ENCODE peak calls at places on chromosomes 4 and X, in seven cellular contexts. J, G, R, A, F, E and I are unnamed samples.

GRCh38 chrX:66018585-66019309 is 21.1 kb downstream of the VSIG4 start:
- DNase-seq in R (no peak), F (no peak), A (no peak), J (no peak), G (no peak), E (no peak), I (no peak)

GRCh38 chr4:1246901-1247810 is 1.8 kb downstream of the CTBP1 start:
- DNase-seq in E (no peak), J (no peak), F (peak), G (peak), A (no peak), R (peak), I (no peak)

GRCh38 chrX:40966204-40966820 is 118.9 kb upstream of the USP9X start:
- DNase-seq in F (no peak), G (no peak), E (no peak), J (no peak), A (no peak), R (no peak), I (no peak)

GRCh38 chr4:186669735-186670134 is 53.9 kb downstream of the FAT1 start:
- DNase-seq in R (no peak), J (no peak), F (no peak), E (peak), A (no peak), G (no peak), I (no peak)

GRCh38 chr4:2071912-2072867 is 13.1 kb downstream of the NAT8L start:
- DNase-seq in F (peak), G (no peak), J (no peak), R (peak), E (no peak), A (no peak), I (no peak)

GRCh38 chr4:75718529-75718928 is 5.8 kb upstream of the USO1 start:
- DNase-seq in A (no peak), R (peak), G (no peak), E (peak), J (peak), F (no peak), I (no peak)

GRCh38 chr4:8385106-8385505 is 55.4 kb downstream of the ACOX3 start:
- DNase-seq in R (no peak), A (no peak), E (no peak), J (no peak), G (no peak), F (no peak), I (no peak)

GRCh38 chr4:45131020-45131419 is 404.7 kb upstream of the GNPDA2 start:
- DNase-seq in F (no peak), J (no peak), E (no peak), A (no peak), R (no peak), G (no peak), I (no peak)

GRCh38 chr4:122246551-122246950 is 94.4 kb downstream of the BLTP1 start:
- DNase-seq in J (peak), A (no peak), G (no peak), E (no peak), F (no peak), R (no peak), I (no peak)

GRCh38 chrX:121308276-121308805 is 260.9 kb downstream of the GLUD2 start:
- DNase-seq in R (peak), E (no peak), J (no peak), F (no peak), A (no peak), G (peak), I (no peak)

GRCh38 chr4:151169900-151170299 is 70.5 kb downstream of the RPS3A start:
- DNase-seq in G (no peak), F (no peak), A (peak), J (peak), R (no peak), E (no peak), I (no peak)

GRCh38 chrX:110402091-110402854 is 43.6 kb downstream of the RTL9 start:
- DNase-seq in E (peak), G (peak), R (peak), A (peak), F (no peak), J (peak), I (no peak)

GRCh38 chrX:37383313-37383712 is 34.1 kb downstream of the PRRG1 start:
- DNase-seq in R (no peak), A (peak), E (no peak), F (no peak), G (no peak), J (peak), I (no peak)

GRCh38 chrX:50818986-50819385 is 5.0 kb upstream of the SHROOM4 start:
- DNase-seq in A (no peak), J (peak), E (no peak), F (no peak), R (no peak), G (no peak), I (no peak)

GRCh38 chrX:107978707-107979307 is 3.4 kb downstream of the TEX13B start:
- DNase-seq in F (no peak), G (peak), E (no peak), R (peak), J (peak), A (peak), I (peak)

GRCh38 chr4:184815046-184815877 is 10.5 kb downstream of the ACSL1 start:
- DNase-seq in G (peak), J (peak), F (no peak), A (peak), E (peak), R (peak), I (no peak)

GRCh38 chr4:95362906-95363578 is 185.7 kb downstream of the UNC5C start:
- DNase-seq in A (peak), F (peak), J (peak), E (no peak), R (peak), G (peak), I (no peak)

GRCh38 chr4:4847011-4847410 is 12.5 kb upstream of the MSX1 start:
- DNase-seq in E (no peak), R (no peak), G (no peak), A (no peak), F (no peak), J (no peak), I (no peak)

GRCh38 chrX:153878969-153879653 is 6.9 kb downstream of the L1CAM start:
- DNase-seq in G (peak), A (no peak), J (no peak), E (no peak), F (no peak), R (peak), I (no peak)

DNA sequence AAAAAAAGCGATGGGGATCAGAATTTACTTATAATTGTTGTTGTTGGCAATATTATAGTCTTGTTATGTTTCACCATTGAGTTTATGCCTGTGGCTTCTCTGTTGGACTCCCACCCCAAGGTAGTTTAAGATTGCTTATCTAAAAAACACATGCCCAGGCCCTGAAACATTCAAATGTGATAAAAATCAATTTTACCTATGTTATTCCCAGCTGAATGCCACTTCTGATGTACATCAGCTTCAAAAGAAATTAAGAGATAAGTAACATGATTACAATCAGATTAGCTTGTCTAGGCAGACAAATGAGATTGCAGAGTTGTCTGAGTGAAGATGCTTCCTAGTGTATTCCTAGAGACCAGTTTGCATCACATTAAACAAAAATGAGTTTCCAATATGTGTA is 484.7 kb downstream of the PCDH7 start:
- DNase-seq in A (no peak), J (no peak), G (no peak), E (no peak), F (no peak), R (peak), I (no peak)
- H4K8ac ChIP-seq in A (no peak), J (no peak), G (no peak), E (no peak), F (no peak), R (no peak), I (no peak)

GRCh38 chr4:13994016-13994415 is 366.5 kb upstream of the BOD1L1 start:
- DNase-seq in J (no peak), G (no peak), R (no peak), E (no peak), F (no peak), A (no peak), I (no peak)
- H2BK120ac ChIP-seq in J (no peak), G (no peak), R (no peak), E (no peak), F (no peak), A (no peak), I (no peak)

GRCh38 chr4:123298798-123299197 is 97.8 kb upstream of the SPRY1 start:
- DNase-seq in F (no peak), A (no peak), E (no peak), G (no peak), R (no peak), J (no peak), I (no peak)
- H3K27ac ChIP-seq in F (no peak), A (no peak), E (no peak), G (no peak), R (no peak), J (peak), I (no peak)

DNA sequence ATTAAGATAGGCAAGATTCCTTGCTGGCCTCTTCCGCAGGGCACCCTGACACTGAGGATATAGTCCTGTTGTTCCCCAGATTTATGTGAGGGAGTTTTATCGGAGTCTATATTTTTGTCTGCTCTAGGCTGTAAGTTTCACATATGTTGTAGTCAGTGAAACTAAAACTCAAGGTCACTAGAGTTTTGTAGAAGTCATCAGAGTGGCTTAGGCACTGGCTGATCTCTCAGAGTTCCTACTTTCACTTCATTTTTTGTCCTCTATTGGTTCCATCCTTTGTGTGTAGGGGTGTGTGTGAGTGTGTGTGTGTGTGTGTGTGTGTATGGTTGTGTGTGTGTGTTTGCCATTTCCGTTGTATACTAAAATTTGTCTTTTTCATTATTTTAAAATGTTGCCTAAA is 577.5 kb downstream of the IQCM start:
- DNase-seq in J (no peak), E (no peak), R (no peak), G (no peak), F (no peak), A (no peak), I (no peak)
- H4K8ac ChIP-seq in J (no peak), E (no peak), R (no peak), G (no peak), F (no peak), A (no peak), I (no peak)

GRCh38 chr4:78876568-78877320 is 62.5 kb downstream of the PAQR3 start:
- DNase-seq in G (no peak), F (no peak), J (peak), R (no peak), E (no peak), A (no peak), I (no peak)

GRCh38 chr4:78880874-78881492 is 58.3 kb downstream of the PAQR3 start:
- DNase-seq in G (no peak), E (no peak), A (no peak), R (no peak), J (no peak), F (no peak), I (no peak)

GRCh38 chr4:78878031-78878430 is 61.2 kb downstream of the PAQR3 start:
- DNase-seq in J (no peak), E (no peak), G (no peak), F (no peak), R (no peak), A (no peak), I (no peak)
- H2BK120ac ChIP-seq in J (no peak), E (no peak), G (no peak), F (no peak), R (no peak), A (no peak), I (no peak)

GRCh38 chr4:99201687-99202086 is 17.4 kb downstream of the ADH6 start:
- DNase-seq in E (no peak), R (no peak), A (no peak), J (peak), G (no peak), F (no peak), I (no peak)
- H3K27ac ChIP-seq in E (no peak), R (no peak), A (no peak), J (peak), G (no peak), F (no peak), I (no peak)

GRCh38 chr4:91596683-91597082 is 707.1 kb upstream of the GRID2 start:
- DNase-seq in F (no peak), G (no peak), E (no peak), A (no peak), R (no peak), J (no peak), I (no peak)

GRCh38 chr4:91600301-91600700 is 703.5 kb upstream of the GRID2 start:
- DNase-seq in A (no peak), R (no peak), F (no peak), J (no peak), E (no peak), G (no peak), I (no peak)

DNA sequence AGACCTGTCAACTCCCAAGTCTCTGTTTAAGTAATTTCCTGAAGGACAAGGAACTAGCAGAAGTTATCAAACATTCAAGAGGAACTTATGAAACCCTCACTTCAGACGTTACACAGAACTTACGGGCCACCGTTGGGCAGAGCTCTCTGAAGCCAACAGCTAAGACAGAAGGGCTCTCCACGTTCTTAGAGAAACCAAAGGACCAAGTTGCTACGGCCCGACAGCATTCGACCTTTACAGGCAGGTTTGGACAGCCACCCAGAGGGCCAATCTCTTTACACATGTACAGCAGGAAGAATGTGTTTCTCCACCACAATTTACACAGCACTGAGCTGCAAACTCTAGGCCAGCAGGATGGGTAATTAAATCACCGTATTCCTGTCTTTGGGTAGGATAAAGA is 705.1 kb upstream of the GRID2 start:
- DNase-seq in R (no peak), J (no peak), G (no peak), F (no peak), E (no peak), A (no peak), I (no peak)
- H4K8ac ChIP-seq in R (no peak), J (no peak), G (no peak), F (no peak), E (no peak), A (no peak), I (no peak)

DNA sequence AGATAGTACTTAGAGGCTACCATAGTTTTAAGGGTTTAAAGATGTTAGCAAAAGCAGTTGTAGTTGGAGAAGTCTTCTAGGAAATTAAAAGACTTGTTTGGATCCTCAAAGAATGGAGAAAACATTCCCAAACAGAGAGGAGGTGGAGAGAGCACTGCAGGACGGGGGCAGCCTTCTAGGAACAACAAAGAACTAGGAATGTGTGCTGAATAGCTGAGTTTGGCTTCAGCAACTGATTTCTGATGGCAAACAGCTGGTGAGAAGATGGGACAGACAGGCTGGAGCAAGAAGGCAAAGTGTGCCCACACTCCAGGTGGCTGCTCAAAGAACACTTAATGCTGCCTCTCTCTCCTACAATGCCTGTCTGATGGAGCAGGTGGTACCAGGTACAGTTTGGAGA is 1331.1 kb downstream of the ADGRL3 start:
- DNase-seq in A (no peak), J (no peak), G (peak), F (no peak), E (no peak), R (peak), I (peak)
- H2BK120ac ChIP-seq in A (no peak), J (no peak), G (no peak), F (no peak), E (no peak), R (no peak), I (no peak)

GRCh38 chr4:173192375-173193162 is 24.0 kb downstream of the GALNT7 start:
- DNase-seq in A (no peak), J (no peak), E (no peak), G (no peak), F (no peak), R (no peak), I (no peak)
- H3K27ac ChIP-seq in A (no peak), J (no peak), E (no peak), G (no peak), F (no peak), R (no peak), I (no peak)

GRCh38 chr4:15562114-15562513 is 92.4 kb downstream of the CC2D2A start:
- DNase-seq in R (no peak), F (no peak), A (no peak), J (peak), E (no peak), G (no peak), I (no peak)
- H4K8ac ChIP-seq in R (no peak), F (no peak), A (no peak), J (no peak), E (no peak), G (no peak), I (no peak)